ENCODE peak calls at places on chromosomes 4 and X, in nine cellular contexts. Y is A172; M is colonic mucosa; A is T-helper 9 cell; V is NCI-H446; R is NCI-H1694 treated with DMSO at 0.1 percent for 48 hours; C is progenitor cell of endocrine pancreas; H is NCI-H1930; X is Jurkat, Clone E6-1. S is an unnamed sample.

GRCh38 chr4:33453916-33454315 is 2733.7 kb downstream of the PCDH7 start:
- DNase-seq in Y (no peak), M (no peak), A (no peak), V (no peak), R (no peak), C (no peak), H (no peak), X (no peak), S (no peak)

GRCh38 chr4:96767815-96768480 is 928.1 kb downstream of the PDHA2 start:
- DNase-seq in Y (no peak), M (no peak), A (no peak), V (no peak), R (no peak), C (no peak), H (no peak), X (no peak), S (no peak)

GRCh38 chr4:23770011-23770410 is 119.8 kb downstream of the PPARGC1A start:
- DNase-seq in Y (peak; percentile 58), M (no peak), A (no peak), V (no peak), R (no peak), C (no peak), H (no peak), X (no peak), S (no peak)

GRCh38 chr4:145805490-145805889 is 125.5 kb downstream of the C4orf51 start:
- DNase-seq in Y (peak; percentile 56), M (no peak), A (no peak), V (no peak), R (no peak), C (no peak), H (no peak), X (no peak), S (no peak)

GRCh38 chrX:46461653-46462191 is 83.5 kb downstream of the ZNF674 start:
- DNase-seq in Y (no peak), M (no peak), A (no peak), V (no peak), R (no peak), C (no peak), H (no peak), X (peak; percentile 14), S (no peak)

GRCh38 chr4:3518941-3519340 is 13.3 kb downstream of the LRPAP1 start:
- DNase-seq in Y (no peak), M (no peak), A (no peak), V (no peak), R (no peak), C (no peak), H (no peak), X (no peak), S (no peak)

GRCh38 chr4:122914938-122915337 is 7.5 kb downstream of the NUDT6 start:
- DNase-seq in Y (no peak), M (no peak), A (no peak), V (no peak), R (no peak), C (no peak), H (no peak), X (no peak), S (no peak)

GRCh38 chr4:33107813-33108212 is 2387.6 kb downstream of the PCDH7 start:
- DNase-seq in Y (peak; percentile 6), M (no peak), A (no peak), V (no peak), R (no peak), C (no peak), H (no peak), X (no peak), S (no peak)

GRCh38 chr4:28229092-28229491 is 1368.5 kb downstream of the STIM2 start:
- DNase-seq in Y (peak; percentile 10), M (no peak), A (no peak), V (no peak), R (no peak), C (no peak), H (no peak), X (no peak), S (no peak)

GRCh38 chr4:185838104-185838452 is 26.1 kb upstream of the SORBS2 start:
- DNase-seq in Y (no peak), M (no peak), A (no peak), V (no peak), R (no peak), C (no peak), H (no peak), X (no peak), S (no peak)

GRCh38 chr4:54499308-54500074 is 158.3 kb upstream of the KIT start:
- DNase-seq in Y (peak; percentile 94), M (no peak), A (no peak), V (no peak), R (no peak), C (no peak), H (no peak), X (no peak), S (no peak)

GRCh38 chrX:147900349-147900748 is 11.4 kb upstream of the FMR1 start:
- DNase-seq in Y (peak; percentile 5), M (no peak), A (no peak), V (no peak), R (no peak), C (no peak), H (no peak), X (no peak), S (no peak)

GRCh38 chrX:121455890-121456289 is 408.5 kb downstream of the GLUD2 start:
- DNase-seq in Y (no peak), M (no peak), A (no peak), V (no peak), R (no peak), C (no peak), H (no peak), X (no peak), S (no peak)